ENCODE peak calls at places on chromosome 1, in eight cellular contexts. F, E, W, H, V, J, S and P are unnamed samples.

GRCh38 chr1:202058001-202058908 is 47.9 kb downstream of the ELF3 start:
- DNase-seq in J (no peak), H (no peak), V (no peak), W (peak; percentile 51), F (no peak), S (no peak), E (peak; percentile 34), P (no peak)

GRCh38 chr1:111202707-111203623 is 2.5 kb upstream of the DENND2D start:
- DNase-seq in J (no peak), H (no peak), V (peak; percentile 61), W (no peak), S (peak; percentile 30), E (no peak), F (no peak), P (no peak)

GRCh38 chr1:56967900-56968832 is 2.4 kb upstream of the C8B start:
- DNase-seq in V (no peak), J (peak; percentile 63), F (no peak), H (no peak), W (no peak), E (peak; percentile 48), S (no peak), P (no peak)

GRCh38 chr1:183569141-183569540 is 21.1 kb downstream of the NCF2 start:
- DNase-seq in F (no peak), H (no peak), E (no peak), V (no peak), S (no peak), W (no peak), J (no peak), P (no peak)

GRCh38 chr1:172951728-172952365 is 98.9 kb downstream of the TNFSF18 start:
- DNase-seq in E (no peak), F (no peak), J (no peak), S (no peak), H (peak; percentile 60), V (no peak), W (no peak), P (no peak)

GRCh38 chr1:55670331-55671082 is 455.3 kb upstream of the USP24 start:
- DNase-seq in S (no peak), E (no peak), F (no peak), W (no peak), H (no peak), V (no peak), J (no peak), P (no peak)

GRCh38 chr1:220281159-220281574 is 8.9 kb upstream of the RAB3GAP2 start:
- DNase-seq in F (no peak), W (no peak), S (no peak), E (no peak), H (no peak), J (no peak), V (no peak), P (no peak)

GRCh38 chr1:163614346-163614745 is 292.6 kb downstream of the NUF2 start:
- DNase-seq in W (no peak), F (no peak), H (no peak), S (no peak), E (no peak), V (no peak), J (no peak), P (no peak)

GRCh38 chr1:29395724-29396437 is 159.6 kb downstream of the PTPRU start:
- DNase-seq in S (no peak), W (no peak), H (no peak), E (no peak), F (no peak), J (no peak), V (peak; percentile 62), P (no peak)

GRCh38 chr1:37282763-37283162 is 191.6 kb upstream of the ZC3H12A start:
- DNase-seq in H (no peak), F (no peak), V (no peak), J (no peak), W (no peak), E (no peak), S (no peak), P (no peak)

GRCh38 chr1:178418284-178418955 is 78.3 kb downstream of the CLEC20A start:
- DNase-seq in H (no peak), S (no peak), W (no peak), V (no peak), J (no peak), E (no peak), F (no peak), P (no peak)

GRCh38 chr1:4673494-4673893 is 19.1 kb downstream of the AJAP1 start:
- DNase-seq in E (no peak), H (no peak), S (no peak), F (no peak), V (no peak), W (no peak), J (no peak), P (no peak)

GRCh38 chr1:174160109-174160473 is 771 bp downstream of the RABGAP1L start:
- DNase-seq in S (no peak), W (peak; percentile 38), F (no peak), J (peak; percentile 17), V (peak; percentile 88), E (peak; percentile 66), H (no peak), P (no peak)

GRCh38 chr1:234218078-234218477 is 155.2 kb upstream of the COA6 start:
- DNase-seq in V (no peak), F (no peak), J (no peak), S (no peak), E (no peak), H (no peak), W (no peak), P (no peak)

GRCh38 chr1:67722292-67722944 is 37.4 kb downstream of the GADD45A start:
- DNase-seq in E (no peak), W (no peak), F (no peak), S (no peak), J (no peak), H (no peak), V (no peak), P (no peak)

GRCh38 chr1:115036814-115037535 is 7.3 kb downstream of the TSHB start:
- DNase-seq in J (no peak), F (no peak), V (no peak), W (no peak), S (no peak), H (no peak), E (no peak), P (no peak)